ENCODE peak calls at places on chromosomes 3 and 15, in seven cellular contexts. One of them, this sample, is unnamed.

GRCh38 chr3:111227216-111227615 is 155.6 kb downstream of the NECTIN3 start:
- DNase-seq in GM03348: peak; percentile 27
- DNase-seq in fibroblast of mammary gland: peak; percentile 87
- DNase-seq in NCI-H1105: no peak
- DNase-seq in A549: no peak
- DNase-seq in stimulated activated CD8-positive, alpha-beta memory T cell treated with anti-CD3 and anti-CD28 coated beads, Interleukin-4, amount 100 ng/mL, for 24 hours: no peak
- DNase-seq in PC-3: peak; percentile 73
- DNase-seq in this sample: no peak

GRCh38 chr15:25762015-25762662 is 101.0 kb downstream of the ATP10A start:
- DNase-seq in GM03348: no peak
- DNase-seq in fibroblast of mammary gland: no peak
- DNase-seq in NCI-H1105: no peak
- DNase-seq in A549: no peak
- DNase-seq in stimulated activated CD8-positive, alpha-beta memory T cell treated with anti-CD3 and anti-CD28 coated beads, Interleukin-4, amount 100 ng/mL, for 24 hours: no peak
- DNase-seq in PC-3: no peak
- DNase-seq in this sample: no peak

GRCh38 chr15:86433983-86434382 is 354.3 kb downstream of the AGBL1 start:
- DNase-seq in GM03348: no peak
- DNase-seq in fibroblast of mammary gland: no peak
- DNase-seq in NCI-H1105: no peak
- DNase-seq in A549: no peak
- DNase-seq in stimulated activated CD8-positive, alpha-beta memory T cell treated with anti-CD3 and anti-CD28 coated beads, Interleukin-4, amount 100 ng/mL, for 24 hours: no peak
- DNase-seq in PC-3: no peak
- DNase-seq in this sample: no peak

GRCh38 chr3:38029400-38030125 is at the start of gene PLCD1:
- DNase-seq in GM03348: peak; percentile 95
- DNase-seq in fibroblast of mammary gland: peak; percentile 48
- DNase-seq in NCI-H1105: no peak
- DNase-seq in A549: peak; percentile 28
- DNase-seq in stimulated activated CD8-positive, alpha-beta memory T cell treated with anti-CD3 and anti-CD28 coated beads, Interleukin-4, amount 100 ng/mL, for 24 hours: no peak
- DNase-seq in PC-3: no peak
- DNase-seq in this sample: peak; percentile 71

GRCh38 chr3:31408720-31409119 is 124.0 kb upstream of the STT3B start:
- DNase-seq in GM03348: no peak
- DNase-seq in fibroblast of mammary gland: no peak
- DNase-seq in NCI-H1105: no peak
- DNase-seq in A549: no peak
- DNase-seq in stimulated activated CD8-positive, alpha-beta memory T cell treated with anti-CD3 and anti-CD28 coated beads, Interleukin-4, amount 100 ng/mL, for 24 hours: no peak
- DNase-seq in PC-3: no peak
- DNase-seq in this sample: no peak

GRCh38 chr3:44969170-44969569 is 6.8 kb downstream of the ZDHHC3 start:
- DNase-seq in GM03348: no peak
- DNase-seq in fibroblast of mammary gland: no peak
- DNase-seq in NCI-H1105: no peak
- DNase-seq in A549: no peak
- DNase-seq in stimulated activated CD8-positive, alpha-beta memory T cell treated with anti-CD3 and anti-CD28 coated beads, Interleukin-4, amount 100 ng/mL, for 24 hours: no peak
- DNase-seq in PC-3: no peak
- DNase-seq in this sample: peak; percentile 23

GRCh38 chr3:9883676-9884554 is 3.9 kb upstream of the CIDEC start:
- DNase-seq in GM03348: no peak
- DNase-seq in fibroblast of mammary gland: peak; percentile 91
- DNase-seq in NCI-H1105: no peak
- DNase-seq in A549: peak; percentile 66
- DNase-seq in stimulated activated CD8-positive, alpha-beta memory T cell treated with anti-CD3 and anti-CD28 coated beads, Interleukin-4, amount 100 ng/mL, for 24 hours: no peak
- DNase-seq in PC-3: no peak
- DNase-seq in this sample: no peak

GRCh38 chr3:161371441-161372320 is at the start of gene SPTSSB:
- DNase-seq in GM03348: peak; percentile 41
- DNase-seq in fibroblast of mammary gland: no peak
- DNase-seq in NCI-H1105: peak; percentile 76
- DNase-seq in A549: peak; percentile 15
- DNase-seq in stimulated activated CD8-positive, alpha-beta memory T cell treated with anti-CD3 and anti-CD28 coated beads, Interleukin-4, amount 100 ng/mL, for 24 hours: peak; percentile 36
- DNase-seq in PC-3: peak; percentile 96
- DNase-seq in this sample: peak; percentile 63

GRCh38 chr15:67981118-67981685 is 72.9 kb upstream of the PIAS1 start:
- DNase-seq in GM03348: no peak
- DNase-seq in fibroblast of mammary gland: no peak
- DNase-seq in NCI-H1105: no peak
- DNase-seq in A549: no peak
- DNase-seq in stimulated activated CD8-positive, alpha-beta memory T cell treated with anti-CD3 and anti-CD28 coated beads, Interleukin-4, amount 100 ng/mL, for 24 hours: no peak
- DNase-seq in PC-3: no peak
- DNase-seq in this sample: no peak

GRCh38 chr3:56323986-56324420 is 144.3 kb downstream of the ERC2 start:
- DNase-seq in GM03348: peak; percentile 66
- DNase-seq in fibroblast of mammary gland: peak; percentile 60
- DNase-seq in NCI-H1105: no peak
- DNase-seq in A549: no peak
- DNase-seq in stimulated activated CD8-positive, alpha-beta memory T cell treated with anti-CD3 and anti-CD28 coated beads, Interleukin-4, amount 100 ng/mL, for 24 hours: no peak
- DNase-seq in PC-3: peak; percentile 43
- DNase-seq in this sample: peak; percentile 16